ENCODE peak calls at places on chromosomes 3 and 15, in seven cellular contexts. C is CD4-positive, alpha-beta T cell; D is CD4-positive, alpha-beta memory T cell; J is left ventricle myocardium inferior; G is fibroblast of lung; E is GM23338; H is suprapubic skin. A is an unnamed sample. For H3K27me3, the result is how much of the 10 kb centered on the place peaks cover.

GRCh38 chr3:38823722-38824121 is 7.7 kb upstream of the SCN10A start:
- DNase-seq in J (no peak), C (no peak), D (no peak), G (no peak), H (no peak), E (peak), A (no peak)

GRCh38 chr3:165753560-165753959 is 83.7 kb downstream of the BCHE start:
- DNase-seq in J (no peak), C (no peak), H (no peak), E (no peak), G (peak), D (no peak), A (no peak)

GRCh38 chr15:40435331-40436089 is 5.2 kb upstream of the BAHD1 start:
- DNase-seq in E (no peak), H (no peak), G (no peak), J (no peak), C (no peak), D (no peak), A (no peak)

GRCh38 chr3:72031581-72031980 is 246.6 kb upstream of the PROK2 start:
- DNase-seq in J (peak), C (no peak), G (peak), E (no peak), H (no peak), D (no peak), A (peak)

GRCh38 chr3:185981621-185982020 is 43.8 kb upstream of the TRA2B start:
- DNase-seq in H (no peak), J (no peak), D (no peak), G (no peak), E (no peak), C (no peak), A (no peak)

GRCh38 chr3:52032702-52033408 is 23.5 kb downstream of the DUSP7 start:
- DNase-seq in C (no peak), E (no peak), G (no peak), D (no peak), J (no peak), H (no peak), A (no peak)

GRCh38 chr3:100880072-100880471 is 113.1 kb downstream of the ABI3BP start:
- DNase-seq in E (no peak), H (no peak), J (peak), C (no peak), G (peak), D (no peak), A (peak)

GRCh38 chr3:119796368-119796767 is 14.5 kb downstream of the NR1I2 start:
- DNase-seq in J (no peak), C (no peak), E (no peak), H (no peak), G (no peak), D (no peak), A (no peak)

GRCh38 chr15:81111510-81112375 is 22.3 kb upstream of the CFAP161 start:
- DNase-seq in C (no peak), E (no peak), G (no peak), H (no peak), D (no peak), J (no peak), A (no peak)

GRCh38 chr3:105351821-105352220 is 14.9 kb upstream of the ALCAM start:
- DNase-seq in J (no peak), C (no peak), H (no peak), E (no peak), D (no peak), G (peak), A (no peak)

GRCh38 chr3:175748087-175748732 is 889.1 kb downstream of the NAALADL2 start:
- DNase-seq in D (no peak), H (no peak), J (no peak), E (no peak), G (no peak), C (no peak), A (no peak)

GRCh38 chr3:6229778-6230410 is 631.0 kb upstream of the GRM7 start:
- DNase-seq in G (no peak), C (no peak), H (no peak), E (no peak), D (no peak), J (no peak), A (no peak)

GRCh38 chr3:188689101-188689574 is 482.6 kb upstream of the TPRG1 start:
- DNase-seq in G (peak), C (no peak), H (peak), D (no peak), J (no peak), E (no peak), A (peak)

GRCh38 chr15:55344206-55344605 is 25.2 kb downstream of the PIGB start:
- DNase-seq in C (no peak), H (no peak), G (no peak), J (no peak), E (peak), D (no peak), A (no peak)

GRCh38 chr3:43406637-43407023 is 120.3 kb downstream of the SNRK start:
- DNase-seq in D (no peak), E (no peak), C (no peak), H (no peak), J (no peak), G (no peak), A (no peak)

GRCh38 chr3:71724584-71725278 is 471 bp downstream of the EIF4E3 start:
- DNase-seq in D (no peak), E (peak), J (peak), G (no peak), C (no peak), H (no peak), A (peak)

GRCh38 chr15:50828610-50829206 is 63.2 kb upstream of the SPPL2A start:
- DNase-seq in G (peak), C (no peak), D (no peak), J (no peak), E (peak), H (no peak), A (no peak)

GRCh38 chr3:195196266-195196665 is 74.7 kb downstream of the XXYLT1 start:
- DNase-seq in J (no peak), H (no peak), G (peak), D (no peak), E (no peak), C (no peak), A (no peak)

GRCh38 chr15:51869074-51869425 is 39.6 kb downstream of the TMOD3 start:
- DNase-seq in E (no peak), G (peak), H (no peak), C (no peak), D (no peak), J (no peak), A (no peak)

GRCh38 chr3:23645533-23646196 is 160.1 kb upstream of the UBE2E1 start:
- DNase-seq in C (no peak), D (no peak), J (no peak), E (no peak), G (no peak), H (no peak), A (no peak)

GRCh38 chr3:9778102-9778501 is 8.4 kb upstream of the CAMK1 start:
- DNase-seq in E (no peak), G (peak), H (no peak), C (no peak), J (no peak), D (no peak), A (no peak)

GRCh38 chr3:134803051-134803505 is 8.0 kb downstream of the EPHB1 start:
- DNase-seq in G (no peak), E (no peak), C (no peak), J (no peak), D (no peak), H (no peak), A (no peak)

GRCh38 chr15:38072507-38073277 is 138.3 kb downstream of the TMCO5A start:
- DNase-seq in J (peak), H (peak), C (no peak), E (peak), G (peak), D (peak), A (peak)

GRCh38 chr3:8239718-8240698 is 261.6 kb upstream of the LMCD1 start:
- DNase-seq in D (peak), C (no peak), H (no peak), G (peak), E (peak), J (no peak), A (no peak)

GRCh38 chr3:69724722-69725435 is 14.4 kb upstream of the MITF start:
- DNase-seq in E (peak), H (no peak), G (no peak), J (no peak), D (no peak), C (no peak), A (no peak)

GRCh38 chr15:101429646-101430045 is 59.9 kb downstream of the PCSK6 start:
- DNase-seq in H (peak), E (no peak), D (no peak), C (no peak), J (no peak), G (no peak), A (no peak)

GRCh38 chr3:50243552-50243895 is 7.5 kb downstream of the GNAI2 start:
- DNase-seq in G (no peak), C (no peak), D (no peak), H (no peak), E (no peak), J (no peak), A (no peak)

GRCh38 chr15:79329186-79329611 is 18.3 kb downstream of the TMED3 start:
- DNase-seq in J (no peak), H (no peak), C (no peak), D (no peak), G (peak), E (no peak), A (no peak)

GRCh38 chr15:49675051-49675450 is 54.2 kb downstream of the DTWD1 start:
- DNase-seq in D (no peak), C (no peak), J (no peak), G (peak), E (peak), H (no peak), A (no peak)

GRCh38 chr3:130789678-130790340 is 43.2 kb upstream of the PIK3R4 start:
- DNase-seq in J (no peak), H (no peak), D (no peak), E (peak), G (no peak), C (no peak), A (no peak)

GRCh38 chr3:45551214-45552010 is 43.1 kb upstream of the LIMD1 start:
- DNase-seq in H (peak), G (peak), J (peak), C (no peak), E (no peak), D (no peak), A (peak)

GRCh38 chr3:184726497-184726896 is 14.6 kb upstream of the MAGEF1 start:
- DNase-seq in G (no peak), J (no peak), E (no peak), C (no peak), H (no peak), D (no peak), A (no peak)

GRCh38 chr15:36356978-36357582 is 222.3 kb upstream of the CDIN1 start:
- DNase-seq in H (no peak), J (no peak), C (no peak), D (no peak), G (peak), E (no peak), A (no peak)

GRCh38 chr3:159941043-159941994 is 47.3 kb upstream of the IL12A start:
- DNase-seq in J (no peak), C (no peak), G (no peak), H (no peak), D (peak), E (no peak), A (no peak)

GRCh38 chr3:194588741-194589140 is 44.5 kb downstream of the TMEM44 start:
- DNase-seq in E (no peak), D (no peak), H (no peak), G (peak), C (no peak), J (no peak), A (no peak)

GRCh38 chr15:72916939-72917338 is 133.4 kb upstream of the ADPGK start:
- DNase-seq in J (no peak), D (no peak), G (no peak), C (no peak), H (no peak), E (no peak), A (no peak)

GRCh38 chr3:98329392-98330124 is 24.1 kb upstream of the OR5K4 start:
- DNase-seq in J (peak), C (peak), D (peak), G (peak), E (peak), H (no peak), A (peak)

GRCh38 chr3:26825454-26825853 is 202.9 kb downstream of the LRRC3B start:
- DNase-seq in G (no peak), D (no peak), J (no peak), C (no peak), E (no peak), H (no peak), A (no peak)

DNA sequence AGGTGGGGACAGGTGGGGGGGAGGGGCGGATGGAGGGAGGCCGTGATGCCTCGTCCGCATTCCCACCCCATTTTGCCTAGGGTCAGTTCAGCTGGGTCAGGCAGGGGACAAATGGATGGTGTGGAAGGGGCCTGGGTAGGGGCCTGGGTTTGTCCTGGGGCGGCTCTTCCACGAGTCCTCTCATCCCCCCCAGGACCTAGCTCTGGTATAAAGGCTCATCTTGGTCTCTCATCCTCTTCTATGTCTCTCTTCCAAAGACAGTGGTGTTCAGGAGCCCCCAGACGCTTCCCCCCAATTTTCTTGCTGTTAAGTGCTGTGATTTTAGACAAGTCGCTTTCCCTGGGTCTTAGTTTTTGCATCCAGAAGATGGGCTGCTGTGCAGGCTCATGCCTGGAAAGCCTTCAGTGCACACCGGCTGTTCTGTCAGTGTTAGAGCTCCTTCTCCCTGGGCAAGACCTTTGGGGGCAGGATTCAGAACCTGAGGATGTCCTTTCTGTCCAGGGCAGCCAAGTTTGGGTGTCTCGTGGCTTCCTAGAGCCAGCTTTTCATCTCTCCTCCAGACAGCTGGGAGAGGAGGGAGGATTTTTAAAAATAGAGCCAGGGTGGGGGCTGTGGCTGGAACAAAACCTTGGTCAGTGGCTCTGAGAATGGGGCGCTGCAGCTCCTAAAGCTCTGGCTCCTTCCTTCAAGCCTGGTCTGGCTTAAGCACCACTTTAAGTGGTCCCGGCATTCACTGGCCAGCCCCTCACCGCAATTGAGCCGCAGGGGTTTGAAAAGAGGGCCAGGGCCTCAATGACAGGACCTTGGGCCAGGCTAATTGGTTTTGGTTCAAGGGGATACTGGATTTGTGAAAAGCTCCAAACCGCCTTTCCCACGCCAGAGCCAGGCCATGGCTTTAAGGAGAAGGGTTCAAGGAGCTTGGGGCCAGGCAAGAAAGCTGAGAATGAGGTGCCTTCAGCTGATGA is 37.7 kb upstream of the POLG start:
- DNase-seq in E (no peak), G (no peak), C (no peak), J (no peak), H (no peak), D (no peak), A (no peak)
- H3K27me3 ChIP-seq in E (half or more), G (half or more), C (half or more), J (half or more), H (half or more), D (under half), A (under half)

DNA sequence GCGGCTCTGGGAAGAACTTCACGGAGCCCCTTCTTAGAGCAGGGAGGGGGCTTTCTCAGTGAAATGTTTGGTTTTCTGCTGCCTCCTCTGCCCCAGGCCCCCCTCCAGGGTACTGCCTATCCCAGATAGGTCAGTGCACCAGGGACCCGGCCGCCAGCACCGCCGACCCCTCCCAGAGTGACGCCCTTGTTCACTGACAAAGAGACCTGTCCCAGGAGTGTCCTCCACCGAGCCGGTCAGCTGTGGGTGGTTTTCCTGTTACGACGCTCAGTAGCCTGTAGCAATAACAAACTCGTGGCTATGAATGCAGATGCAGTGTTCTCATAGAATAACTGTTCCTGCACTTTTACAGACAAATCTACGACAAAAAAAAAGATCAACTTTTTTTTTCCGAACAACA is 87.5 kb downstream of the VGLL4 start:
- DNase-seq in E (no peak), H (no peak), J (peak), G (no peak), D (no peak), C (no peak), A (no peak)
- H3K27ac ChIP-seq in E (no peak), H (peak), J (peak), G (no peak), D (no peak), C (no peak), A (no peak)

GRCh38 chr15:64032327-64032726 is 14.0 kb downstream of the DAPK2 start:
- DNase-seq in C (no peak), J (no peak), G (no peak), E (no peak), D (no peak), H (no peak), A (no peak)
- H3K27me3 ChIP-seq in C (under half), J (under half), G (under half), E (under half), D (under half), H (under half), A (under half)

DNA sequence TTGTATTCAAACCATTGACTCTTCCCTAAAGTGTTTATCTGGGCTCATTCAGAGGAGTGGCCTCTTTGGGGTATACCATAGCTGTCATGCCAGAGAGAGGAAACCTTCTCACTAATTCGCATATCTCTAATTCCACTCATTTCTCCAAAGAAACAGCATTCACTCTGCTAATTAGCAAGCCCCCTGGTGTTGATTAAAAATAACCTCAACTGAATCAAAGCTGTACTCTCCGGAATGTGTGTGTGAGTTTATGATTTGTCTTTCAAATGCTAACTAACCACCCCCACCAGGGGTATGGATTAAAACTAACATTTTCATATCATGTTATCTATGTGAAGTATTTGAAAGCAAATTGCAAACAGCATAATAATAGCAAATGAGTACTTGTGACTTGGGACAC is 45.5 kb downstream of the PAQR5 start:
- DNase-seq in H (no peak), C (no peak), E (no peak), G (no peak), J (no peak), D (no peak), A (no peak)
- H3K27ac ChIP-seq in H (no peak), C (no peak), E (no peak), G (no peak), J (no peak), D (no peak), A (no peak)

DNA sequence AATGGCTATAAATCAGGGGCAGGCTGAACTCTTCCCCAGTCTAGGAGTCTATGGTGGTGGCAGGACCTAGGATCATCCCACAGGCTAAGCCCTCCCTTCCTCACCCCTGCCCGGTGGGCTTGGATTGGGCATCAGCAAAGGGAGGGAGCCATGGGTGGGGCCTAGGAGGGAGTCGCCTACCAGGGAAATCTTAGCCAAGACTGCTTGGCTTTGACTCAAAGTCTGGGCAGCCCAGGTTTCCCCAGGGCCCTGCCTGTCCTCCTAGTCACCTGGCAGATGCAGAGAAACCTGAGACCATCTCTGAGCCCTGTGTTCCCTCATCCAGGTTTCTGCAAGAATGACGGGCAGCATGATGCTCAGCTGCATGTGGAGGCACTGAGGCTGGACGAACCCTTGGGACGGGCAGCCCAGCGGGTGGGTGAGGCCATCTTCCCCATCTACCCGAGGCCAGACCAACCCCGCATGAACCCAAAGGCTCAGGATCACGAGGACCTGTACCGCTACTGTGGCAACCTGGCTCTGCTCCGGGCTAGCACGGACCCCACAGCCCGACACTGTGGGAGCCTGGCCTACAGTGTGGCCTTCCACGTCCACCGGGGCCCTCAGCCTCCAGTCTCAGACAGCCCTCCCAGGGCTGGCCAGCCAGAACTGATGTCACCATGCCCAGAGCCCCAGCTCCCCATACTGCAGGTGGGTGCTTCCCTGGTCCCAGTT is 15.7 kb upstream of the STRA6 start:
- DNase-seq in J (no peak), H (peak), E (no peak), G (no peak), C (no peak), D (no peak), A (no peak)
- H3K27me3 ChIP-seq in J (under half), H (half or more), E (half or more), G (under half), C (under half), D (under half), A (under half)

GRCh38 chr15:94665687-94666441 is 434.5 kb downstream of the MCTP2 start:
- DNase-seq in J (no peak), G (no peak), D (no peak), H (no peak), C (no peak), E (no peak), A (no peak)
- H3K27ac ChIP-seq in J (no peak), G (no peak), D (no peak), H (no peak), C (no peak), E (no peak), A (no peak)

GRCh38 chr3:177345973-177346503 is 148.8 kb upstream of the TBL1XR1 start:
- DNase-seq in J (no peak), D (no peak), C (no peak), E (no peak), H (no peak), G (no peak), A (no peak)
- H3K27me3 ChIP-seq in J (under half), D (under half), C (under half), E (half or more), H (under half), G (under half), A (under half)

DNA sequence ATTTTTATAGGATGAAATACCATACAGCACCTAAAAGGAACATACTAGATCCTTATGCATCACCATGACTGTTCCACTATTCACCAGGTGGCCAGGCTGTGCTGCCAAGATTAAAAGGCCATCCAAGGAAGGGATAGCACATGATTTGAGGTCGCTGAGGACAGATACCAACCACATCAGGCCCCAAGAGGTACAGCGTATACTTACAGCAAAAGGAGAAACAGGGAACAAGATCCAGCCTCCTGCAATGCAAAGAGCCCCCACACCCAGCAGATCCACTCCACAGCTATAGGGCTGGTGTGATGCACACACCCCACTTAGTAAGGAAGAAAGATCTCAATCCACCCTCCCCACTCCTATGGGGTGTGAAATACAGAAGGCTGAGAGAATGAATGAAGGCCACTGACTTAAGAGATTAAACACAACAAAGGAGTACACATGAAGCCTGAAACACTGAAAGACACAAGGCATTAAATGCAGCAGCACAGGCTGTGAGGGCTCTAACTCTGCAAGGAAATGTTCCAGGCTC is 32.0 kb upstream of the ZNF445 start:
- DNase-seq in E (no peak), G (peak), D (peak), C (no peak), J (no peak), H (no peak), A (no peak)
- H3K27ac ChIP-seq in E (no peak), G (no peak), D (peak), C (peak), J (peak), H (no peak), A (peak)

A was measured in right cardiac atrium.